ENCODE peak calls at places on chromosomes 2 and 18, in five cellular contexts. H, R, W, T and V are unnamed samples. For H3K4me1, the result is how much of the 10 kb centered on the place peaks cover.

GRCh38 chr2:108941161-108941665 is 47.8 kb downstream of the EDAR start:
- DNase-seq in W (no peak), T (no peak), R (no peak), H (no peak), V (no peak)

GRCh38 chr18:63511285-63511684 is 30.9 kb upstream of the SERPINB12 start:
- DNase-seq in W (no peak), H (no peak), R (peak), T (peak), V (peak)

GRCh38 chr18:69674292-69674877 is 273.3 kb downstream of the CD226 start:
- DNase-seq in H (no peak), R (no peak), T (no peak), W (no peak), V (no peak)

GRCh38 chr2:26018184-26018716 is 15.6 kb upstream of the RAB10 start:
- DNase-seq in T (peak), R (peak), W (peak), H (peak), V (peak)

GRCh38 chr2:239676716-239677454 is 276.1 kb upstream of the HDAC4 start:
- DNase-seq in T (no peak), R (no peak), W (no peak), H (no peak), V (no peak)

GRCh38 chr2:241619602-241620418 is 17.1 kb downstream of the THAP4 start:
- DNase-seq in W (no peak), R (no peak), T (no peak), H (no peak), V (no peak)

GRCh38 chr2:26438526-26438925 is 36.8 kb downstream of the DRC1 start:
- DNase-seq in W (no peak), H (peak), T (no peak), R (no peak), V (no peak)

GRCh38 chr2:112740522-112740921 is 19.7 kb downstream of the NT5DC4 start:
- DNase-seq in W (no peak), T (no peak), H (no peak), R (no peak), V (no peak)

GRCh38 chr2:47708801-47709499 is 74.0 kb upstream of the MSH6 start:
- DNase-seq in W (no peak), T (no peak), R (no peak), H (no peak), V (no peak)

GRCh38 chr18:76450912-76451421 is 44.1 kb downstream of the ZNF516 start:
- DNase-seq in H (peak), T (peak), W (peak), R (no peak), V (peak)

GRCh38 chr2:120828066-120828465 is 92.4 kb downstream of the GLI2 start:
- DNase-seq in T (no peak), W (no peak), R (no peak), H (no peak), V (no peak)

GRCh38 chr18:50659091-50660003 is 99.5 kb downstream of the MAPK4 start:
- DNase-seq in T (peak), H (peak), R (no peak), W (peak), V (no peak)

GRCh38 chr2:112791019-112791418 is 6.7 kb upstream of the IL1A start:
- DNase-seq in T (no peak), W (no peak), H (no peak), R (no peak), V (no peak)

GRCh38 chr18:78736015-78736690 is 243.5 kb upstream of the SALL3 start:
- DNase-seq in W (no peak), R (no peak), H (no peak), T (no peak), V (no peak)

GRCh38 chr2:28089486-28089885 is 199.0 kb downstream of the BABAM2 start:
- DNase-seq in W (no peak), H (peak), T (peak), R (no peak), V (no peak)

GRCh38 chr2:152449578-152449977 is 114.6 kb downstream of the FMNL2 start:
- DNase-seq in T (no peak), W (no peak), R (no peak), H (no peak), V (no peak)

GRCh38 chr2:26123426-26123825 is 49.5 kb upstream of the GAREM2 start:
- DNase-seq in H (no peak), R (no peak), T (no peak), W (no peak), V (no peak)

GRCh38 chr2:119528036-119528435 is 3.8 kb upstream of the SCTR start:
- DNase-seq in T (no peak), R (no peak), W (no peak), H (no peak), V (no peak)

GRCh38 chr18:48832961-48833700 is 117.6 kb downstream of the SMAD7 start:
- DNase-seq in R (peak), W (peak), T (peak), H (peak), V (no peak)

GRCh38 chr2:121155502-121156056 is 129.4 kb downstream of the TFCP2L1 start:
- DNase-seq in R (no peak), W (no peak), H (no peak), T (peak), V (no peak)

GRCh38 chr2:173511942-173512341 is 157.3 kb downstream of the CDCA7 start:
- DNase-seq in T (peak), R (peak), W (no peak), H (no peak), V (no peak)

DNA sequence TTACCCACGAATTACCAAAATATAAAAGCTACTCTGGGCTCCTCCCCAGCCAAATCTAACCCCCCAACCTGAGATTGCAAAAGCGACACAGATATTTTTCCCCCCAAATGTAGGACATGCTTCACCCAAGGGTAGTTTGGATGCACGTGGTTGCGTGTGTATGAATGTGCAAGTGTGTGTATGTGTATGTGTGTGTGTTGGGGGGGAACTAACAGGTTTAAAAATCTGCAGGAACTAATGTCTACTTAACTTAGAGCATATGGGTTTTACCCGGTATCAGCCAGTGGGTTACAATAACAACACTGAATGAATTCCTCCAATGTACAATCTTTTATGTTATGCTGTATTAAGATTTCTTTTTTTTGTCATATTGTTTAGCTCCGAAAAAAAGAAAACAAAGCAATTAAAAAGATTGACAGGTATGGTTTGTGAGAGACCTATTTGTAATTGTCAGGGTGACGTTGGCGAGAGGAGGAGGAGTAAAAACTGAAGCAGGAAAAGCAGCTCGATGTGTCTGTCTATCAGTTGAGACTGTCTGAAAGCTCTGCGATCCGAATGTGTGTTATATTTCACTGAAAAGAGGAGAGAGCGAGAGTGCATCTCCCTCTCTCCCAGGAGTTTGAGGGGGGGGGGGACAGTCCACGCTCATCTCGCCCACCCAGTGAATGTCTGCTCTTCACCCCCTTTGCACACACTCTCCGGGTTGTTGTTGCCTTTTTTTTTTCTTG is at the start of gene TSHZ1:
- DNase-seq in W (peak), R (peak), H (peak), T (peak), V (peak)
- H2AFZ ChIP-seq in W (peak), R (peak), H (peak), T (peak), V (peak)

DNA sequence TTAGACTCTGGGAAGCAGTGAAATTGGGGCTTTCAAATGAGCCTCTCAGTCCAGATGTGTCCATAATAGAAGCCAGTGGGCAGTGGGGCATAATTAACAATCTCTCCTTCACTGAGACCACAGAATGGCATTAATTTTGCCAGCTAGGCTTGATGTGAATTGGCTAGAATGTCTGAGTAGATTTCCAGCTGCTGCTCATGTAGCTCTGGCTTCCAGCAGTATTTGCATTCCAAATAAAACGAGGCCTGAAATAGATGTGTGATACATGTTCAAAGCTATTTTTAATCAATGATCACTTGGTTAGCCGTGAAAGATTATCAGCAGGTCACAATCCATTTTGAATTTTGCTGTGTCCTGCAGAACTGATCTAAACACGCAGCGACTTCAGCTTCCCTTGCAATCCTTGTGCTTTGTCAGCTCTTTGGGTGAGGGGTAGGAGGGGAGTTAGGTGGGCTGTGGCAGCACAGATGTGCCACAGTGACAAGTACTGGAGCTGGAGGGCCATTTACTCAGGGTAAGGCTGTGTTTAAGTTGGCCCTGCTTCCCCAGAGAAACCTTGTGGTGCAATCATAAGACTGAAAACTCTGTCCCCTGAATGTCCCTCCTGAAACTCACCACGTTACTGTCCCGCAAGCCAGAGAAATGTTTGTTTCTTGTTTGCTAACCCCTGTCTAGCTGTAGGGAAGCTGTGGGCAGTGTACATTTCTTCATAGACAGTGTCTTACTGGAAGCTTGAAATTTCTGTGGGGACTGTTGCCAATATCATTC is 56.8 kb upstream of the TMEM178A start:
- DNase-seq in R (no peak), W (no peak), H (no peak), T (no peak), V (no peak)
- H3K4me1 ChIP-seq in R (under half), W (under half), H (under half), T (under half), V (under half)

DNA sequence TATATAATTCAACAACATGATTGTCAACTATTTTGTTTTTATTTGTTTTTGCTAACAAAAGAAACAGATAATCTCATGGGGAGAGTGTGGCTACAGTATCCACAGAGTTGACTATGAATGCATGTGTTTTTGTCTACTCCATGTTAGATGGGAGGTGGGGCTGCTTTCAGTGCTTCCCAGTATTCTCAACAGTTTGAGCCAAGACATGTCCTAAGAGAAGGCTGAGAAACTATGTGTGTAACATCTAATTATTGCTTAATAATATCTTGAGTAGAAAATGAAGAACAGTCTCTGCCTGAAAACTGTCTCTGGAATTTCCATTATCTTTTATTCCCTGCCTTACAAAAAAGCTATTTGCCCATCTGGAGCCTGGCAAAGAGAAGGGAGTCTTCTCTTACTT is 178.8 kb upstream of the MMADHC start:
- DNase-seq in W (no peak), H (no peak), R (no peak), T (no peak), V (no peak)
- H2AFZ ChIP-seq in W (no peak), H (no peak), R (no peak), T (no peak), V (no peak)

GRCh38 chr18:62337336-62337735 is 12.2 kb downstream of the TNFRSF11A start:
- DNase-seq in W (no peak), H (no peak), T (no peak), R (no peak), V (no peak)
- H3K4me1 ChIP-seq in W (under half), H (under half), T (half or more), R (under half), V (half or more)

GRCh38 chr18:59272221-59272888 is 899 bp downstream of the RAX start:
- DNase-seq in W (no peak), R (no peak), H (peak), T (no peak), V (no peak)
- H2AFZ ChIP-seq in W (peak), R (no peak), H (no peak), T (no peak), V (no peak)